ENCODE peak calls at places on chromosomes 13 and 19, in six cellular contexts. E is breast epithelium, X is AG10803, M is AG04450, N is fibroblast of the aortic adventitia, I is bronchial epithelial cell. Y is an unnamed sample.

GRCh38 chr19:9498183-9498902 is at the start of gene ZNF560:
- DNase-seq in E (no peak), X (peak), M (no peak), N (peak), I (no peak), Y (peak)

GRCh38 chr19:35509861-35510625 is 3.4 kb downstream of the DMKN start:
- DNase-seq in E (peak), X (peak), M (no peak), N (peak), I (peak), Y (peak)

GRCh38 chr13:97125051-97125809 is 96.9 kb upstream of the MBNL2 start:
- DNase-seq in E (no peak), X (peak), M (no peak), N (peak), I (peak), Y (peak)

GRCh38 chr13:49409008-49409407 is 34.9 kb downstream of the CAB39L start:
- DNase-seq in E (no peak), X (no peak), M (no peak), N (no peak), I (peak), Y (no peak)

GRCh38 chr19:23758187-23759074 is at the start of gene ZNF681:
- DNase-seq in E (peak), X (peak), M (peak), N (peak), I (peak), Y (peak)

GRCh38 chr19:11377237-11377636 is 2.8 kb downstream of the SWSAP1 start:
- DNase-seq in E (no peak), X (peak), M (peak), N (peak), I (peak), Y (peak)

GRCh38 chr19:40191836-40192646 is 815 bp downstream of the MAP3K10 start:
- DNase-seq in E (no peak), X (peak), M (no peak), N (peak), I (no peak), Y (peak)

GRCh38 chr19:39647918-39648317 is 7.8 kb upstream of the LGALS16 start:
- DNase-seq in E (no peak), X (no peak), M (no peak), N (no peak), I (no peak), Y (no peak)

GRCh38 chr19:1445185-1445931 is 4.6 kb upstream of the APC2 start:
- DNase-seq in E (peak), X (peak), M (no peak), N (peak), I (peak), Y (no peak)

GRCh38 chr13:24511019-24511823 is 1.4 kb downstream of the PARP4 start:
- DNase-seq in E (no peak), X (peak), M (peak), N (peak), I (peak), Y (peak)

GRCh38 chr13:26619321-26619720 is 61.8 kb downstream of the WASF3 start:
- DNase-seq in E (no peak), X (peak), M (peak), N (peak), I (peak), Y (peak)

GRCh38 chr13:38635030-38635429 is 51.8 kb upstream of the FREM2 start:
- DNase-seq in E (no peak), X (no peak), M (no peak), N (no peak), I (no peak), Y (no peak)

GRCh38 chr19:44582581-44583265 is 30.6 kb upstream of the IGSF23 start:
- DNase-seq in E (no peak), X (no peak), M (no peak), N (peak), I (peak), Y (peak)

GRCh38 chr19:56837892-56838679 is 2.4 kb downstream of the PEG3 start:
- DNase-seq in E (peak), X (no peak), M (no peak), N (no peak), I (no peak), Y (peak)

GRCh38 chr13:62510906-62511655 is 1095.4 kb upstream of the PCDH20 start:
- DNase-seq in E (no peak), X (no peak), M (no peak), N (no peak), I (no peak), Y (peak)

GRCh38 chr13:51370811-51371210 is 31.3 kb downstream of the SERPINE3 start:
- DNase-seq in E (no peak), X (no peak), M (no peak), N (no peak), I (no peak), Y (no peak)

GRCh38 chr19:28710278-28710677 is 502.7 kb downstream of the UQCRFS1 start:
- DNase-seq in E (no peak), X (peak), M (peak), N (peak), I (peak), Y (peak)

GRCh38 chr19:49069026-49069425 is 3.5 kb downstream of the KCNA7 start:
- DNase-seq in E (no peak), X (no peak), M (no peak), N (no peak), I (peak), Y (no peak)

GRCh38 chr19:5623397-5624153 is 692 bp downstream of the SAFB start:
- DNase-seq in E (no peak), X (no peak), M (no peak), N (no peak), I (no peak), Y (no peak)

GRCh38 chr19:51368366-51369282 is at the start of gene CLDND2:
- DNase-seq in E (no peak), X (no peak), M (no peak), N (no peak), I (no peak), Y (no peak)

GRCh38 chr13:103556681-103557080 is 490.5 kb upstream of the SLC10A2 start:
- DNase-seq in E (no peak), X (no peak), M (no peak), N (no peak), I (no peak), Y (no peak)

GRCh38 chr13:110118106-110118505 is 188.9 kb downstream of the COL4A1 start:
- DNase-seq in E (no peak), X (no peak), M (no peak), N (no peak), I (no peak), Y (no peak)

GRCh38 chr19:1253514-1254080 is 5.2 kb downstream of the MIDN start:
- DNase-seq in E (no peak), X (peak), M (no peak), N (no peak), I (peak), Y (no peak)

GRCh38 chr19:1592023-1592754 is 476 bp downstream of the MBD3 start:
- DNase-seq in E (peak), X (peak), M (peak), N (peak), I (peak), Y (peak)

GRCh38 chr13:54744747-54745146 is 1716.1 kb downstream of the OLFM4 start:
- DNase-seq in E (no peak), X (no peak), M (no peak), N (no peak), I (no peak), Y (no peak)

GRCh38 chr19:38039966-38040365 is 133.0 kb downstream of the SIPA1L3 start:
- DNase-seq in E (no peak), X (peak), M (peak), N (peak), I (peak), Y (peak)

GRCh38 chr19:18098891-18099622 is 1.5 kb downstream of the MAST3 start:
- DNase-seq in E (no peak), X (no peak), M (no peak), N (no peak), I (no peak), Y (no peak)

GRCh38 chr19:1250374-1251232 is 2.2 kb downstream of the MIDN start:
- DNase-seq in E (no peak), X (peak), M (no peak), N (peak), I (no peak), Y (peak)

GRCh38 chr19:42129399-42130253 is 2.6 kb downstream of the POU2F2 start:
- DNase-seq in E (no peak), X (peak), M (no peak), N (peak), I (peak), Y (peak)

GRCh38 chr13:114134111-114134943 is 1.9 kb upstream of the RASA3 start:
- DNase-seq in E (no peak), X (no peak), M (no peak), N (no peak), I (no peak), Y (no peak)

GRCh38 chr13:113584870-113585671 is 518 bp downstream of the TFDP1 start:
- DNase-seq in E (peak), X (no peak), M (no peak), N (no peak), I (no peak), Y (peak)

GRCh38 chr13:73765651-73766384 is 368.4 kb downstream of the KLF12 start:
- DNase-seq in E (peak), X (peak), M (no peak), N (peak), I (peak), Y (peak)

GRCh38 chr19:35353635-35354034 is 4.6 kb upstream of the FFAR3 start:
- DNase-seq in E (peak), X (no peak), M (no peak), N (no peak), I (no peak), Y (no peak)

GRCh38 chr13:95120650-95121049 is 180.6 kb downstream of the ABCC4 start:
- DNase-seq in E (no peak), X (no peak), M (no peak), N (no peak), I (no peak), Y (no peak)

GRCh38 chr19:42193706-42194105 is 23.8 kb downstream of the DEDD2 start:
- DNase-seq in E (no peak), X (no peak), M (no peak), N (peak), I (no peak), Y (no peak)

GRCh38 chr13:103282571-103283450 is 216.6 kb upstream of the SLC10A2 start:
- DNase-seq in E (no peak), X (no peak), M (peak), N (peak), I (peak), Y (peak)

GRCh38 chr13:21675095-21676007 is 4.5 kb downstream of the FGF9 start:
- DNase-seq in E (no peak), X (no peak), M (no peak), N (no peak), I (no peak), Y (no peak)

GRCh38 chr19:49651871-49652722 is 10.1 kb downstream of the SCAF1 start:
- DNase-seq in E (no peak), X (no peak), M (no peak), N (no peak), I (no peak), Y (no peak)

GRCh38 chr19:6521718-6522646 is 8.8 kb upstream of the TNFSF9 start:
- DNase-seq in E (no peak), X (no peak), M (no peak), N (peak), I (no peak), Y (no peak)

GRCh38 chr13:27825153-27825552 is 32.9 kb downstream of the GSX1 start:
- DNase-seq in E (no peak), X (no peak), M (no peak), N (no peak), I (no peak), Y (no peak)

GRCh38 chr13:27822258-27822872 is 30.1 kb downstream of the GSX1 start:
- DNase-seq in E (no peak), X (no peak), M (no peak), N (peak), I (no peak), Y (peak)

GRCh38 chr13:27822873-27823311 is 30.6 kb downstream of the GSX1 start:
- DNase-seq in E (no peak), X (no peak), M (no peak), N (peak), I (no peak), Y (no peak)

GRCh38 chr13:27826379-27827353 is 34.4 kb downstream of the GSX1 start:
- DNase-seq in E (peak), X (peak), M (peak), N (peak), I (peak), Y (peak)

DNA sequence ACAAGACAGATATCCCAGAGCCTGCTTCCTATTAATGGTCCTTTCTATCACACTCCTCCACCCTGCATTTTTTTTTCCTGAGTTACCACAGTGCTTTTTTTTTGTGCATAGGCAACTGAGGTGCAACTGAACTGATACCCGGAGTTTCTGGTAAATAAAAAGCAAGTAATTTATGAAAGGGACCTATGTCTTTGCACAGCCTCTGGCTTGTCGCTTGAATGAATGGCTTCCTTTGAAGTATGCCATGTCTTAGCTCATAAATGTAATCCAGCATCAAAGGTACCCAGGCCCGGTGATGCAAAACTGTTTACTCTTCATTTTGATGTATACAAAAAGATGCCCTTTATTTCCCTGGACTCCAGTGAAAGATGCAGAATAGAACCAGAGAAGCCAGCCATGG is 31.8 kb downstream of the GSX1 start:
- DNase-seq in E (no peak), X (no peak), M (no peak), N (no peak), I (no peak), Y (no peak)
- H3K4me3 ChIP-seq in E (no peak), X (no peak), M (no peak), N (no peak), I (no peak), Y (no peak)

GRCh38 chr19:34261335-34262109 is 7.2 kb downstream of the GARRE1 start:
- DNase-seq in E (no peak), X (no peak), M (no peak), N (no peak), I (no peak), Y (no peak)
- H3K4me3 ChIP-seq in E (no peak), X (no peak), M (peak), N (no peak), I (no peak), Y (no peak)

GRCh38 chr13:19587635-19588300 is 26.4 kb upstream of the TPTE2 start:
- DNase-seq in E (no peak), X (peak), M (no peak), N (peak), I (peak), Y (peak)

GRCh38 chr13:19589312-19589711 is 28.0 kb upstream of the TPTE2 start:
- DNase-seq in E (no peak), X (no peak), M (no peak), N (no peak), I (no peak), Y (no peak)

GRCh38 chr13:19591864-19592263 is 30.5 kb upstream of the TPTE2 start:
- DNase-seq in E (no peak), X (no peak), M (no peak), N (no peak), I (no peak), Y (no peak)

GRCh38 chr13:19590423-19590822 is 29.1 kb upstream of the TPTE2 start:
- DNase-seq in E (no peak), X (no peak), M (no peak), N (no peak), I (no peak), Y (no peak)

GRCh38 chr13:19586904-19587634 is 25.7 kb upstream of the TPTE2 start:
- DNase-seq in E (no peak), X (peak), M (no peak), N (no peak), I (no peak), Y (peak)
- H3K4me3 ChIP-seq in E (no peak), X (peak), M (no peak), N (no peak), I (no peak), Y (peak)

GRCh38 chr19:16328824-16329482 is 4.3 kb downstream of the KLF2 start:
- DNase-seq in E (no peak), X (peak), M (no peak), N (peak), I (no peak), Y (no peak)
- H3K4me3 ChIP-seq in E (peak), X (no peak), M (peak), N (no peak), I (no peak), Y (no peak)

GRCh38 chr13:100594255-100594654 is 5.7 kb upstream of the GGACT start:
- DNase-seq in E (no peak), X (no peak), M (no peak), N (no peak), I (no peak), Y (no peak)

GRCh38 chr13:100584901-100585300 is 3.7 kb downstream of the GGACT start:
- DNase-seq in E (no peak), X (no peak), M (no peak), N (no peak), I (no peak), Y (no peak)

GRCh38 chr13:100588350-100589177 is at the start of gene GGACT:
- DNase-seq in E (peak), X (peak), M (no peak), N (peak), I (peak), Y (peak)

GRCh38 chr13:100594731-100595130 is 6.1 kb upstream of the GGACT start:
- DNase-seq in E (no peak), X (no peak), M (no peak), N (no peak), I (no peak), Y (no peak)

DNA sequence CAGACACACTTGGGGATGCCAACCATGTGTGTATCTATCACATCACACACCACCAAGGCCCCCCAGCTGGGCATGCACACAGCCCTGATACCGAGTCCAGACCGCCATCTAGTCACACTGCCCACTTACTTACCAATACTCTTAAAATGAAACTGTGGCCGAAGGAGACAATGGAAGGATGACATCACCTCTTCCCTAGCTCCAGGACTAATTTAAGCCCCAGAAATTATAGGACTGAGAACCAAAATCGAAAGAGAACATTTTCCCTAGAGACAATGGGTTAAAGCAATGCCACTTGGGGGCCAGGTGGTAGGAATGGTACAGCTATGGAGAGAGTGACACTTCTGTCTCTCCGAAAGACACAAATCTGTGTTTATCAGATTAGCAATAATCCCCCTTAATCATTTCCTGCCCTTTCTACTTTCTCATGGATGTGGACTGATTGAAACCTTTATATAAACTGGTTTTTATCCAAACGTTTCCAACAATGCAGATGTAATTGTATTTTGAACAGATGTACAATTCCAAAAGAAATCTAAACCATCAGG is 663 bp upstream of the GGACT start:
- DNase-seq in E (no peak), X (no peak), M (no peak), N (peak), I (no peak), Y (no peak)
- H3K4me3 ChIP-seq in E (no peak), X (peak), M (no peak), N (no peak), I (no peak), Y (no peak)

DNA sequence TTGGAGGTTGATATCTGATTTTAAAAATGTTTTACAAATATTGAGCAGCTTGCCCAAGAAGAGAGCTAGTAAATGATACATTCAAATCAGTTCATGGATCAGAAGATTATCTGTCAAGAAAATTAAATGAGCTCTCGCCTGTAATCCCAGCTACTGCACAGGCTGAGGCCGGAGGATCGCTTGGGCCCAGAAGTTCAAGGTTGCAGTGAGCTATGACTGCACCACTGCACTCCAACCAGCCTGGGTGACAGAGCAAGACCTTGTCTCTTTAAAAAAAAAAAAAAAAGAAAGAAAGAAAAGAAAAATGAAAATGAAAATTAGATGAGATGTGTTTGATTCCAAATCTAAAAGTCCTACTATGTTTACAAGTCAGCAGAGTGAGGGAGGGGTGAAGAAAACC is 2.4 kb downstream of the SPART start:
- DNase-seq in E (no peak), X (no peak), M (no peak), N (no peak), I (no peak), Y (no peak)
- H3K4me3 ChIP-seq in E (peak), X (peak), M (peak), N (peak), I (no peak), Y (peak)

GRCh38 chr19:45883586-45883880 is 2.4 kb downstream of the IRF2BP1 start:
- DNase-seq in E (no peak), X (no peak), M (no peak), N (no peak), I (no peak), Y (no peak)

GRCh38 chr19:45884682-45885555 is 1.0 kb downstream of the IRF2BP1 start:
- DNase-seq in E (no peak), X (no peak), M (no peak), N (no peak), I (no peak), Y (no peak)

GRCh38 chr19:45882652-45883585 is 3.0 kb downstream of the IRF2BP1 start:
- DNase-seq in E (peak), X (peak), M (peak), N (peak), I (peak), Y (peak)

GRCh38 chr19:45885556-45886426 is at the start of gene IRF2BP1:
- DNase-seq in E (peak), X (peak), M (peak), N (peak), I (peak), Y (peak)

DNA sequence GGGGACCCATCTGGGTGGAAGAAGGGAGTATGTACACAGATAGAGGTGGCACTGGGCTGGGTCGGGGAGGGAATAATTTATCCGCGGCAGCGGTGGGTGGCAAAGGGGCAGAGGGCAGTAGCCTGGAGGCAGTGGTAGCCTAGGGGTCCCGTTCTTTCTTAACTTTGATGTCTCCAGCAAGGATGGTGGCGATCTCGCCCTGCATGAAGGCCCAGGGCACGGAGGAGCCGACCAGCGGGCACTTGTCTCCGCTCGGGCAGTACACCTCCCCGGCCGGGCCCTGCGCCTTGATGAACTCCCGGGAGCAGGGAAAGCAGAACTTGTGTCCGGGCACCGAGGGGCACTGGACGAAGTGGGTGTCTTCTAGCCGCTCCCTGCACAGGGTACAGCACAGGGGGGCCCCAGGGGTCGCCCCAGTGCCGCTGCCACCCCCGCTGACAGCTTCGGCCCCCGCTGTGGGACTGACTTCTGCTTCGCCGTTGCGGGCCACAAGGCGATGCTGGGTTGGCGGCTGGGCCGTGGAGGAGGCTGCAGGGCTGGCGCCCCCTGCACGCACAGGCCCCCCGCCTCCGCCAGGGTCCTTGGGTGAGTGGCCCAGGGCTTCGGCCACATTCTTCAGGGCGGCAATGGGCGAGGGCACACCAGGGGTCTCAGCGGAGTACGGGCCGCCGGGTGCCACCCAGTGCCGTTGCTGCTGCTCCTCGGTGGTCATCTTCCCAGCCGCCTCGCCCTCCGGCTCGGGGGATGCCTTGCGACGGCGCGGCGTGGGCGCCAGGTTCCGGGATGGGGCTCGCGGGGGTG is 1.9 kb downstream of the IRF2BP1 start:
- DNase-seq in E (no peak), X (no peak), M (no peak), N (no peak), I (no peak), Y (no peak)
- H3K4me3 ChIP-seq in E (no peak), X (peak), M (no peak), N (peak), I (no peak), Y (no peak)